ENCODE peak calls at places on chromosome 21, in five cellular contexts. M is GM12891, A is K562, O is GM12878, N is H1. G is an unnamed sample.
A peak's percentile ranks its signal among the peaks of the same experiment; 100 is the strongest.

GRCh38 chr21:25342811-25343210 is 264.5 kb downstream of the MRPL39 start:
- DNase-seq in M (no peak), A (no peak), N (no peak), O (no peak), G (no peak)

GRCh38 chr21:35611752-35612151 is 448.6 kb downstream of the SETD4 start:
- DNase-seq in O (no peak), A (no peak), N (no peak), M (no peak), G (no peak)

GRCh38 chr21:28333455-28334108 is 659.1 kb downstream of the LTN1 start:
- DNase-seq in O (no peak), M (no peak), N (no peak), A (no peak), G (no peak)

GRCh38 chr21:17370750-17371325 is 142.0 kb upstream of the CXADR start:
- DNase-seq in O (no peak), N (no peak), A (no peak), M (no peak), G (no peak)

GRCh38 chr21:24025101-24025500 is 1582.2 kb downstream of the MRPL39 start:
- DNase-seq in M (no peak), A (no peak), O (no peak), N (no peak), G (no peak)

GRCh38 chr21:34688145-34688544 is 19.4 kb downstream of the CLIC6 start:
- DNase-seq in M (no peak), N (no peak), O (no peak), A (peak; percentile 45), G (no peak)

GRCh38 chr21:34128124-34128523 is 54.7 kb downstream of the MRPS6 start:
- DNase-seq in N (no peak), M (no peak), O (no peak), A (no peak), G (no peak)

GRCh38 chr21:25508364-25508763 is 98.9 kb downstream of the MRPL39 start:
- DNase-seq in A (no peak), N (no peak), M (no peak), O (no peak), G (no peak)

GRCh38 chr21:41210405-41211040 is 42.6 kb downstream of the BACE2 start:
- DNase-seq in M (no peak), A (no peak), O (no peak), N (no peak), G (no peak)

GRCh38 chr21:34807881-34808568 is 139.2 kb downstream of the CLIC6 start:
- DNase-seq in O (no peak), N (no peak), A (no peak), M (no peak), G (no peak)

GRCh38 chr21:31731802-31732537 is at the start of gene SCAF4:
- DNase-seq in N (peak; percentile 84), O (peak; percentile 28), M (peak; percentile 85), A (peak; percentile 97), G (peak; percentile 82)
- TF ChIP-seq POLR2A in N (peak; percentile 92), O (peak; percentile 97), M (peak; percentile 57), A (peak; percentile 93), G (peak; percentile 91)

GRCh38 chr21:45432575-45433255 is 27.8 kb downstream of the COL18A1 start:
- DNase-seq in M (no peak), O (no peak), A (no peak), N (no peak), G (no peak)

GRCh38 chr21:45433911-45434644 is 29.1 kb downstream of the COL18A1 start:
- DNase-seq in A (no peak), O (no peak), M (no peak), N (no peak), G (no peak)

GRCh38 chr21:45434645-45435217 is 29.8 kb downstream of the COL18A1 start:
- DNase-seq in N (no peak), O (no peak), A (no peak), M (no peak), G (no peak)

GRCh38 chr21:45431781-45432572 is 27.0 kb downstream of the COL18A1 start:
- DNase-seq in A (no peak), O (no peak), M (no peak), N (no peak), G (no peak)

DNA sequence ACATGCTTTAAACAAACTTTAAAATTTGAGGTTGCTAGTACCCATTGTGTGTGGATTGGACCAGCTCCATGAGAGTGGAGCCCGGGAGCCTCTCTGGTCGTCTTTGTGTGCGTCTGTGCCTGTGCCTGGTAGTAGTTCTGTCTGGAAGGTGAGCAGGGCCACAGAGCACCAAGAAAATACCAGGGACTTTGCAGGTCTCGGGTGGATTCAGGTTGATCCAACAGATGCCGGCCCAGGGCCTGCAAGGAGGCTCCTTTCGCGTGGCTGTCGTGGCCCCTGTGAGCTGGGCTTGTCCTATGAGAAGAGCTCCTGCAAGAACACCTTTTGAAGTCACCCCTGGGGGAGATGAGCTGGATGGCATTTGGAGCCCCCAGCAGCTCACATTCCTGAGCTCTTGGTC is 28.3 kb downstream of the COL18A1 start:
- DNase-seq in N (no peak), M (no peak), O (no peak), A (no peak), G (no peak)
- TF ChIP-seq TAF1 in N (no peak), M (no peak), O (no peak), A (no peak), G (no peak)

DNA sequence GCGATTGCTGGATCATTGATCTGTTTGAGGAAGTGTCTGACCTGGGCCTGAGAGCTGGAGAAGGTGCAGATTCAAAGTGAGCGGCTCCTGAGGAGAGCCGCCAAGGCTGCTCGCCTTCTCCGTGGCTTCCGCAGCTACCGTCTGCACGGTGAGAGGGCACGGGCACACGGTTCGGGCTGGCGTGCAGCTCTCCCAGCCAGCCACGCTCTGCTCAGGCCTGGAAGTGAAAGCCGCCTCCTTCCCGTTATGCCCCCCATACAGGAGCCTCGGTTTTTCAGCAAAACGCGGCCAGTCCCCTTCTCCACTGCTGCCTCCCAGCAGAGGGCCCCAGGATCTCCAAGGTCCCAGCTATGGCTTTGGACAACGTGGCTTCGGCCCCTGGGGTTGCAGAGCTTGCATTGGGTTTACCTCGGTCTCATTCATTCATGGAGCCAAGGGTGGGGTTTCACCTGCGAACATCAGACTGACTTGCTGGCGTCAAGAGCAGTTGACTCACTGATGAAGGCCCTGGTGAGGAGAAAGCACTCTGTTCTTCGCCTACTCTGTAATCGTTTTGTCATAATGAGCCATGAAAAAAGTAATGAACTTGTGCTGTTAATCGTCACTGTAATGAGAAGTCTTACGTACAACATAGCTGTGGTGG is 24.4 kb upstream of the PDXK start:
- DNase-seq in A (no peak), O (no peak), M (no peak), N (no peak), G (no peak)
- TF ChIP-seq POLR2AphosphoS5 in A (no peak), O (no peak), M (no peak), N (no peak), G (peak; percentile 18)

DNA sequence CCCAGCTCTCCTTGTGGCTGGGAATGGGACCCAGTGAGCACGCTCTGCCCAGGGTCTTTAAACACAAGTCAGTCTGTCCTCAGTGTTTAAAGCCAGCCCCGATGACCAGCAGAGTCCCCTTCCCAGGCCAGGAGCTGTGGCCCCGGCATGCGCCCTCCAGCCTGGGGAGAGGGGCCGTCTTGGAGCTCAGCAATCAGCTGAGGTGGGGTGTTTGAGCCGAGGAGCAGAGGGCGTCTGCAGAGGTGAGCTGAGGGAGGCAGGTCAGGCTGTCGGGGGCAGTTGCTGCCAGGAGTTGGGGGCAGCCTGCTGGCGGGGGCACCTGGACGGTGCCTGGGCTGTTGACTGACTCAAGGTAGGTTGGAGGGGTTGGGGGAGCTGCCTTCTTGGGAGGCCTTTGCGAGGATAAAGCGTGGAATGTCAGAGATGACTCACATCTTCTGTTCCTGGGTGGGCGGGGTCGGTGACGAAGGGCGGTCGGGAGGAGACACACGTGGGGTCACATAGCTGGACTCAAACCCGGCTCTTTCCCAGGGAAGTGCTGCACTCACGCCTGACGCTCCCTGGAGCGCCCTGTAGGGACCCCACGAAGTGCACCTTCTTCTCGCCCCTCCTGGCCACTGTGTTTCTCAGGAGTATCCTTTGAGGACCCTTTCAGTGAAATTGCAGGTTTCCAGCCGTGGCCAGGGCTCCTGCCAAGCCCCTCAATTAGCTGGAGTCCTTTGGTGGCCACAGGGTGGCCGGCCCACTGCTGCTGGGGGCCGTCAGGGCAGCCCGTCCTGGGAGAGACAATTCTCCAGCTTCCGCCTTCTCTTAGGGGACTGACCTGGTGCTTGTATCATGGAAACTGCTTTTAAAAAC is 86.2 kb downstream of the SIK1 start:
- DNase-seq in M (no peak), N (no peak), O (no peak), A (no peak), G (no peak)
- TF ChIP-seq POLR2A in M (no peak), N (no peak), O (no peak), A (no peak), G (no peak)

G was measured in GM12892.